ENCODE peak calls at places on chromosomes 7 and 10, in six cellular contexts. J is GM12865; O is body of pancreas; G is fibroblast of lung; F is left cardiac atrium; Z is stimulated activated CD4-positive, alpha-beta T cell treated with anti-CD3 and anti-CD28 coated beads, Interleukin-1b, Interleukin-23, amount 100 ng/mL, for 1 hour. B is an unnamed sample.

GRCh38 chr10:113199459-113199858 is 249.4 kb downstream of the TCF7L2 start:
- DNase-seq in J (no peak), O (no peak), G (peak), F (no peak), Z (no peak), B (no peak)

GRCh38 chr10:47034511-47035051 is 123.4 kb downstream of the PTPN20 start:
- DNase-seq in J (no peak), O (peak), G (no peak), F (peak), Z (no peak), B (no peak)

GRCh38 chr10:72370201-72370722 is 15.5 kb upstream of the DNAJB12 start:
- DNase-seq in J (peak), O (no peak), G (no peak), F (no peak), Z (no peak), B (no peak)

GRCh38 chr10:129350690-129351089 is 116.4 kb upstream of the MGMT start:
- DNase-seq in J (no peak), O (no peak), G (no peak), F (no peak), Z (no peak), B (no peak)

GRCh38 chr10:97612386-97612785 is 20.9 kb downstream of the MORN4 start:
- DNase-seq in J (peak), O (no peak), G (peak), F (no peak), Z (no peak), B (peak)

GRCh38 chr7:132520591-132520990 is 55.7 kb downstream of the PLXNA4 start:
- DNase-seq in J (no peak), O (no peak), G (no peak), F (no peak), Z (no peak), B (no peak)

GRCh38 chr10:3972460-3973366 is 187.7 kb upstream of the KLF6 start:
- DNase-seq in J (no peak), O (no peak), G (no peak), F (no peak), Z (no peak), B (no peak)

GRCh38 chr10:74179124-74179710 is 28.2 kb downstream of the ADK start:
- DNase-seq in J (no peak), O (no peak), G (no peak), F (no peak), Z (no peak), B (no peak)

GRCh38 chr7:29177963-29178612 is 16.5 kb upstream of the CHN2 start:
- DNase-seq in J (no peak), O (peak), G (no peak), F (peak), Z (no peak), B (no peak)

GRCh38 chr7:3312583-3312982 is 11.5 kb downstream of the SDK1 start:
- DNase-seq in J (no peak), O (no peak), G (no peak), F (no peak), Z (no peak), B (peak)

GRCh38 chr7:88141025-88141424 is 78.8 kb downstream of the SRI start:
- DNase-seq in J (no peak), O (peak), G (no peak), F (no peak), Z (no peak), B (no peak)

GRCh38 chr10:64116731-64117130 is 595.5 kb downstream of the REEP3 start:
- DNase-seq in J (no peak), O (no peak), G (no peak), F (no peak), Z (no peak), B (no peak)

GRCh38 chr7:26619348-26619747 is 245.0 kb downstream of the SKAP2 start:
- DNase-seq in J (no peak), O (no peak), G (no peak), F (no peak), Z (no peak), B (no peak)

GRCh38 chr10:43728425-43728824 is 79.7 kb upstream of the ZNF32 start:
- DNase-seq in J (no peak), O (no peak), G (no peak), F (no peak), Z (no peak), B (no peak)

GRCh38 chr10:56351909-56352630 is 9.0 kb downstream of the ZWINT start:
- DNase-seq in J (no peak), O (no peak), G (no peak), F (no peak), Z (no peak), B (no peak)

GRCh38 chr7:40880581-40880980 is 745.8 kb downstream of the SUGCT start:
- DNase-seq in J (no peak), O (no peak), G (peak), F (no peak), Z (no peak), B (no peak)

GRCh38 chr7:149879801-149880738 is 6.3 kb downstream of the ATP6V0E2 start:
- DNase-seq in J (no peak), O (no peak), G (no peak), F (no peak), Z (no peak), B (no peak)

GRCh38 chr10:23412223-23412622 is 26.7 kb upstream of the OTUD1 start:
- DNase-seq in J (peak), O (no peak), G (peak), F (no peak), Z (no peak), B (no peak)

GRCh38 chr10:80204193-80204714 is 1.1 kb downstream of the ANXA11 start:
- DNase-seq in J (peak), O (peak), G (no peak), F (no peak), Z (no peak), B (peak)

GRCh38 chr7:18866359-18867036 is 250.9 kb downstream of the TWIST1 start:
- DNase-seq in J (peak), O (peak), G (peak), F (peak), Z (no peak), B (no peak)

GRCh38 chr10:101394522-101395133 is 40.7 kb downstream of the BTRC start:
- DNase-seq in J (peak), O (no peak), G (no peak), F (no peak), Z (no peak), B (no peak)

GRCh38 chr10:62077330-62078015 is 176.0 kb downstream of the ARID5B start:
- DNase-seq in J (no peak), O (no peak), G (no peak), F (no peak), Z (no peak), B (no peak)

GRCh38 chr10:43574035-43574892 is at the start of gene ZNF239:
- DNase-seq in J (peak), O (peak), G (peak), F (peak), Z (peak), B (peak)

GRCh38 chr7:78530351-78530750 is 731.8 kb downstream of the PHTF2 start:
- DNase-seq in J (no peak), O (no peak), G (peak), F (no peak), Z (no peak), B (no peak)